ENCODE peak calls at places on chromosomes 3 and 15, in six cellular contexts. X is GM12878, C is K562, A is HepG2, B is H1, F is GM12891. H is an unnamed sample.
A peak's percentile ranks its signal among the peaks of the same experiment; 100 is the strongest.

GRCh38 chr3:15294914-15295313 is 37.5 kb downstream of the SH3BP5 start:
- DNase-seq in X (no peak), C (no peak), A (no peak), B (no peak), F (no peak), H (no peak)

GRCh38 chr15:69734699-69735098 is 282.1 kb downstream of the RPLP1 start:
- DNase-seq in X (no peak), C (no peak), A (no peak), B (no peak), F (no peak), H (no peak)

GRCh38 chr3:48018841-48019240 is 2.6 kb upstream of the MAP4 start:
- DNase-seq in X (no peak), C (no peak), A (peak; percentile 12), B (no peak), F (no peak), H (no peak)

GRCh38 chr15:84669726-84670125 is 11.7 kb upstream of the NMB start:
- DNase-seq in X (no peak), C (no peak), A (no peak), B (peak; percentile 11), F (no peak), H (no peak)

GRCh38 chr3:129663045-129663446 is 56.6 kb upstream of the PLXND1 start:
- DNase-seq in X (no peak), C (no peak), A (peak; percentile 83), B (no peak), F (no peak), H (no peak)

GRCh38 chr3:112569265-112569664 is 7.4 kb downstream of the SLC35A5 start:
- DNase-seq in X (no peak), C (no peak), A (no peak), B (no peak), F (no peak), H (no peak)

GRCh38 chr15:91803260-91803659 is 50.2 kb upstream of the SLCO3A1 start:
- DNase-seq in X (no peak), C (no peak), A (no peak), B (no peak), F (no peak), H (no peak)

GRCh38 chr3:51967384-51968174 is at the start of gene PCBP4:
- DNase-seq in X (no peak), C (peak; percentile 60), A (peak; percentile 70), B (peak; percentile 77), F (peak; percentile 62), H (no peak)

GRCh38 chr3:100970537-100970936 is 22.7 kb downstream of the ABI3BP start:
- DNase-seq in X (no peak), C (no peak), A (no peak), B (no peak), F (no peak), H (no peak)

GRCh38 chr15:70486451-70487379 is 276.6 kb downstream of the UACA start:
- DNase-seq in X (peak; percentile 91), C (no peak), A (no peak), B (no peak), F (no peak), H (peak; percentile 77)

GRCh38 chr3:29606416-29606815 is 325.5 kb downstream of the RBMS3 start:
- DNase-seq in X (no peak), C (no peak), A (no peak), B (no peak), F (no peak), H (no peak)

GRCh38 chr3:194140520-194141414 is 4.8 kb downstream of the HES1 start:
- DNase-seq in X (no peak), C (peak; percentile 85), A (peak; percentile 51), B (peak; percentile 79), F (no peak), H (peak; percentile 46)

GRCh38 chr3:160180581-160181216 is 44.5 kb upstream of the C3orf80 start:
- DNase-seq in X (no peak), C (no peak), A (no peak), B (peak; percentile 11), F (no peak), H (no peak)

GRCh38 chr3:136135039-136135802 is 60.9 kb downstream of the MSL2 start:
- DNase-seq in X (no peak), C (peak; percentile 84), A (no peak), B (no peak), F (no peak), H (no peak)

GRCh38 chr15:68374346-68374745 is 57.6 kb downstream of the ITGA11 start:
- DNase-seq in X (no peak), C (no peak), A (no peak), B (peak; percentile 39), F (no peak), H (no peak)

GRCh38 chr3:124981472-124981871 is 46.9 kb upstream of the MUC13 start:
- DNase-seq in X (no peak), C (no peak), A (no peak), B (no peak), F (no peak), H (no peak)

GRCh38 chr3:124984754-124985153 is 50.2 kb upstream of the MUC13 start:
- DNase-seq in X (no peak), C (no peak), A (no peak), B (no peak), F (no peak), H (no peak)

GRCh38 chr3:124982855-124983254 is 48.3 kb upstream of the MUC13 start:
- DNase-seq in X (no peak), C (no peak), A (no peak), B (no peak), F (no peak), H (no peak)

GRCh38 chr3:124985358-124985757 is 50.8 kb upstream of the MUC13 start:
- DNase-seq in X (no peak), C (no peak), A (no peak), B (no peak), F (no peak), H (no peak)

GRCh38 chr3:124986153-124987143 is 51.9 kb upstream of the MUC13 start:
- DNase-seq in X (no peak), C (peak; percentile 11), A (no peak), B (no peak), F (no peak), H (no peak)
- TF ChIP-seq TAF1 in X (no peak), C (no peak), A (no peak), B (no peak), F (no peak), H (no peak)

GRCh38 chr3:53493997-53494791 is at the start of gene CACNA1D:
- DNase-seq in X (no peak), C (no peak), A (no peak), B (peak; percentile 90), F (peak; percentile 30), H (peak; percentile 33)
- TF ChIP-seq POLR2A in X (no peak), C (no peak), A (no peak), B (no peak), F (no peak), H (no peak)

GRCh38 chr3:13824521-13825316 is 55.2 kb downstream of the WNT7A start:
- DNase-seq in X (no peak), C (no peak), A (no peak), B (no peak), F (no peak), H (no peak)

GRCh38 chr3:13821156-13821555 is 58.7 kb downstream of the WNT7A start:
- DNase-seq in X (no peak), C (no peak), A (no peak), B (no peak), F (no peak), H (no peak)

GRCh38 chr3:13823186-13823585 is 56.7 kb downstream of the WNT7A start:
- DNase-seq in X (no peak), C (no peak), A (no peak), B (no peak), F (no peak), H (no peak)

GRCh38 chr3:13823692-13824091 is 56.2 kb downstream of the WNT7A start:
- DNase-seq in X (no peak), C (no peak), A (no peak), B (no peak), F (no peak), H (no peak)

DNA sequence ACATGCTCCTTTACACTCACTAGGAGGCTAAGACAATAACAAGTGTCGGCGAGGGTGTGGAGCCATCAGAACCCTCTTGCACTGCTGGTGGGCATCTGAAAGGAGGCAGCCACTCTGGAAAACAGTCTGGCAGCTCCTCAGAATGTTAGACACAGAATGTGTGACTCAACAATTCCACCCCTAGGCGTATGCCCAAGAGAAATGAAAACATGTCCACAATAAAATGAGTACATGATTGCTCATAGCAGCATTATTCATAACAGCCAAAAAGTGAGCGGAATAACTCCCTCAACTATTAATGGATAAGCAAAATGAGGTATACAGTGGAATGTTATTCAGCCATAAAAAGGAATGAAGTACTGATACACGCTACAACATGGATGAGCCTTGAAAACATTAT is 57.8 kb downstream of the WNT7A start:
- DNase-seq in X (no peak), C (no peak), A (no peak), B (no peak), F (no peak), H (no peak)
- TF ChIP-seq TAF1 in X (no peak), C (no peak), A (no peak), B (no peak), F (no peak), H (no peak)

GRCh38 chr3:71724584-71725278 is 471 bp downstream of the EIF4E3 start:
- DNase-seq in X (no peak), C (peak; percentile 26), A (no peak), B (peak; percentile 67), F (peak; percentile 24), H (peak; percentile 34)
- TF ChIP-seq POLR2A in X (no peak), C (no peak), A (no peak), B (no peak), F (no peak), H (no peak)

DNA sequence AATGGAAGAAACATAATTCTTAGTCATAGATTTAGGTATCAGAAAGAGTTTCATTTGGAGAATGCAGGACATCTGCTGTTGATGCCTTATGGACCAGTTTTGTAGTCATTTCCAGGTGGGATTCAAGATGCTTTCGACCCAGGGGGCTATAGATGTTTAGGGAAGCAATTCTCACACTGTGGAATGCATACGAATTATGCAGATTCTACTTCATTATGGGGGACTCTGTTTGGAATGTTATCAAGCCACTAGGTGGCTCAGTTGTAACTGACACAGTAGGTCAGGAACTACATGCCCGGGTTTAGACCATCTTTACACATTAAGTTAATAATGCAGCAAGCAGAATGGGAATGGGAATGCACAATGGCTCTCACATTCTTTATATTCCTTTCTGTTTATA is 1359.8 kb downstream of the ZPLD1 start:
- DNase-seq in X (no peak), C (no peak), A (peak; percentile 12), B (no peak), F (no peak), H (no peak)
- TF ChIP-seq TAF1 in X (no peak), C (no peak), A (no peak), B (no peak), F (no peak), H (no peak)

H was measured in GM12892.